ENCODE peak calls at places on chromosomes 16 and 17, in six cellular contexts. One of them, this sample, is unnamed.

GRCh38 chr16:69324013-69324531 is 6.3 kb downstream of the PDF start:
- DNase-seq in HepG2: no peak
- DNase-seq in HCT116: no peak
- DNase-seq in SK-N-SH: peak; percentile 57
- DNase-seq in K562: no peak
- DNase-seq in H1: no peak
- DNase-seq in this sample: no peak

GRCh38 chr17:1937461-1937860 is 87.7 kb downstream of the RTN4RL1 start:
- DNase-seq in HepG2: no peak
- DNase-seq in HCT116: no peak
- DNase-seq in SK-N-SH: no peak
- DNase-seq in K562: no peak
- DNase-seq in H1: no peak
- DNase-seq in this sample: no peak

GRCh38 chr16:58502217-58502921 is 2.4 kb downstream of the NDRG4 start:
- DNase-seq in HepG2: no peak
- DNase-seq in HCT116: no peak
- DNase-seq in SK-N-SH: no peak
- DNase-seq in K562: no peak
- DNase-seq in H1: no peak
- DNase-seq in this sample: no peak

GRCh38 chr17:79540306-79540705 is 70.5 kb downstream of the RBFOX3 start:
- DNase-seq in HepG2: no peak
- DNase-seq in HCT116: no peak
- DNase-seq in SK-N-SH: no peak
- DNase-seq in K562: no peak
- DNase-seq in H1: no peak
- DNase-seq in this sample: no peak

GRCh38 chr16:20383106-20384029 is 21.2 kb downstream of the PDILT start:
- DNase-seq in HepG2: peak; percentile 84
- DNase-seq in HCT116: peak; percentile 71
- DNase-seq in SK-N-SH: peak; percentile 65
- DNase-seq in K562: peak; percentile 73
- DNase-seq in H1: peak; percentile 82
- DNase-seq in this sample: no peak

GRCh38 chr16:31868701-31869167 is 4.9 kb upstream of the ZNF267 start:
- DNase-seq in HepG2: peak; percentile 76
- DNase-seq in HCT116: peak; percentile 73
- DNase-seq in SK-N-SH: peak; percentile 65
- DNase-seq in K562: peak; percentile 71
- DNase-seq in H1: peak; percentile 80
- DNase-seq in this sample: no peak

GRCh38 chr16:47110939-47111338 is 32.8 kb downstream of the NETO2 start:
- DNase-seq in HepG2: peak; percentile 17
- DNase-seq in HCT116: no peak
- DNase-seq in SK-N-SH: peak; percentile 10
- DNase-seq in K562: peak; percentile 24
- DNase-seq in H1: no peak
- DNase-seq in this sample: no peak

GRCh38 chr17:32240745-32241144 is 24.9 kb upstream of the RHBDL3 start:
- DNase-seq in HepG2: no peak
- DNase-seq in HCT116: no peak
- DNase-seq in SK-N-SH: no peak
- DNase-seq in K562: no peak
- DNase-seq in H1: no peak
- DNase-seq in this sample: no peak

GRCh38 chr17:81027038-81027437 is 7.9 kb upstream of the BAIAP2 start:
- DNase-seq in HepG2: no peak
- DNase-seq in HCT116: no peak
- DNase-seq in SK-N-SH: peak; percentile 78
- DNase-seq in K562: no peak
- DNase-seq in H1: no peak
- DNase-seq in this sample: no peak

GRCh38 chr16:54432481-54433229 is 146.1 kb upstream of the IRX3 start:
- DNase-seq in HepG2: peak; percentile 71
- DNase-seq in HCT116: no peak
- DNase-seq in SK-N-SH: no peak
- DNase-seq in K562: no peak
- DNase-seq in H1: no peak
- DNase-seq in this sample: no peak

GRCh38 chr17:55237268-55237667 is 27.5 kb upstream of the HLF start:
- DNase-seq in HepG2: no peak
- DNase-seq in HCT116: no peak
- DNase-seq in SK-N-SH: no peak
- DNase-seq in K562: no peak
- DNase-seq in H1: no peak
- DNase-seq in this sample: no peak

GRCh38 chr17:10360578-10360977 is 12.2 kb downstream of the MYH13 start:
- DNase-seq in HepG2: no peak
- DNase-seq in HCT116: no peak
- DNase-seq in SK-N-SH: no peak
- DNase-seq in K562: no peak
- DNase-seq in H1: no peak
- DNase-seq in this sample: no peak

GRCh38 chr17:77375917-77376651 is 235.3 kb downstream of the SEC14L1 start:
- DNase-seq in HepG2: no peak
- DNase-seq in HCT116: no peak
- DNase-seq in SK-N-SH: peak; percentile 82
- DNase-seq in K562: no peak
- DNase-seq in H1: no peak
- DNase-seq in this sample: no peak

GRCh38 chr16:80569440-80570105 is 28.8 kb downstream of the DYNLRB2 start:
- DNase-seq in HepG2: no peak
- DNase-seq in HCT116: no peak
- DNase-seq in SK-N-SH: no peak
- DNase-seq in K562: peak; percentile 19
- DNase-seq in H1: no peak
- DNase-seq in this sample: no peak

GRCh38 chr17:80615311-80615710 is 70.7 kb downstream of the RPTOR start:
- DNase-seq in HepG2: no peak
- DNase-seq in HCT116: no peak
- DNase-seq in SK-N-SH: no peak
- DNase-seq in K562: no peak
- DNase-seq in H1: no peak
- DNase-seq in this sample: no peak

GRCh38 chr16:2243781-2244180 is 7.5 kb downstream of the DNASE1L2 start:
- DNase-seq in HepG2: no peak
- DNase-seq in HCT116: no peak
- DNase-seq in SK-N-SH: peak; percentile 23
- DNase-seq in K562: no peak
- DNase-seq in H1: no peak
- DNase-seq in this sample: no peak

GRCh38 chr17:791807-792206 is 9.7 kb downstream of the MRM3 start:
- DNase-seq in HepG2: no peak
- DNase-seq in HCT116: no peak
- DNase-seq in SK-N-SH: no peak
- DNase-seq in K562: no peak
- DNase-seq in H1: no peak
- DNase-seq in this sample: no peak

GRCh38 chr16:48433116-48433848 is 48.1 kb upstream of the SIAH1 start:
- DNase-seq in HepG2: no peak
- DNase-seq in HCT116: no peak
- DNase-seq in SK-N-SH: no peak
- DNase-seq in K562: no peak
- DNase-seq in H1: no peak
- DNase-seq in this sample: no peak

GRCh38 chr17:15914400-15915165 is 30.3 kb upstream of the ADORA2B start:
- DNase-seq in HepG2: no peak
- DNase-seq in HCT116: no peak
- DNase-seq in SK-N-SH: no peak
- DNase-seq in K562: no peak
- DNase-seq in H1: no peak
- DNase-seq in this sample: no peak

GRCh38 chr17:6534846-6535514 is 21.4 kb downstream of the PITPNM3 start:
- DNase-seq in HepG2: no peak
- DNase-seq in HCT116: no peak
- DNase-seq in SK-N-SH: no peak
- DNase-seq in K562: no peak
- DNase-seq in H1: no peak
- DNase-seq in this sample: no peak

GRCh38 chr17:45302649-45303173 is 14.1 kb downstream of the MAP3K14 start:
- DNase-seq in HepG2: no peak
- DNase-seq in HCT116: no peak
- DNase-seq in SK-N-SH: no peak
- DNase-seq in K562: no peak
- DNase-seq in H1: no peak
- DNase-seq in this sample: peak; percentile 89

GRCh38 chr17:4796550-4796915 is 569 bp downstream of the PSMB6 start:
- DNase-seq in HepG2: peak; percentile 33
- DNase-seq in HCT116: no peak
- DNase-seq in SK-N-SH: peak; percentile 75
- DNase-seq in K562: peak; percentile 53
- DNase-seq in H1: peak; percentile 63
- DNase-seq in this sample: no peak

GRCh38 chr16:78199325-78200022 is 100.0 kb downstream of the WWOX start:
- DNase-seq in HepG2: peak; percentile 73
- DNase-seq in HCT116: no peak
- DNase-seq in SK-N-SH: no peak
- DNase-seq in K562: no peak
- DNase-seq in H1: peak; percentile 23
- DNase-seq in this sample: no peak

GRCh38 chr16:27745348-27745747 is 195.4 kb downstream of the KATNIP start:
- DNase-seq in HepG2: peak; percentile 10
- DNase-seq in HCT116: no peak
- DNase-seq in SK-N-SH: no peak
- DNase-seq in K562: no peak
- DNase-seq in H1: no peak
- DNase-seq in this sample: no peak

GRCh38 chr17:37490638-37491614 is 1.2 kb downstream of the DUSP14 start:
- DNase-seq in HepG2: peak; percentile 64
- DNase-seq in HCT116: peak; percentile 66
- DNase-seq in SK-N-SH: no peak
- DNase-seq in K562: peak; percentile 52
- DNase-seq in H1: peak; percentile 54
- DNase-seq in this sample: no peak

GRCh38 chr16:51636913-51637743 is 486.1 kb upstream of the SALL1 start:
- DNase-seq in HepG2: no peak
- DNase-seq in HCT116: no peak
- DNase-seq in SK-N-SH: peak; percentile 48
- DNase-seq in K562: no peak
- DNase-seq in H1: peak; percentile 65
- DNase-seq in this sample: no peak

DNA sequence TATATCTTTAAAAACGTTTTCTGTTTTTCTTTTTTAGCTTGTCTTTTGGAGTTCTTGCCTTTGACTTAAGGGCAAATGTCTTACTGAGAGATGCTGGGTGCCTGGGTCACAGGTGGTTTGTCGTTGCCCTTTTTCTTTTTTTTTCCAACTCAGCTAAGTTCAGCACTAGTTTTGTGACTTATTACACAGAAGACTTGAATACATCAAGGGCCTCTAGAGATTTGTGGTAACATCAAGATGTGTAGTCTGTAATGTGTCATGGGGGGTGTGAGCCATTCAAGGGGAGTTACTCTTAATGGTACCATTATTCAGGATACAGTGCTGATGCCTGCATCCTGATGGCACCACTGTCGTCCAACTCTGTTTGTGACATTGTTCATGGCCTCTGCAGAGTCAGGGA is 95.1 kb downstream of the PRKCA start:
- DNase-seq in HepG2: no peak
- DNase-seq in HCT116: no peak
- DNase-seq in SK-N-SH: no peak
- DNase-seq in K562: no peak
- DNase-seq in H1: no peak
- DNase-seq in this sample: no peak
- TF ChIP-seq YY1 in HepG2: no peak
- TF ChIP-seq YY1 in HCT116: no peak
- TF ChIP-seq YY1 in SK-N-SH: no peak
- TF ChIP-seq YY1 in K562: no peak
- TF ChIP-seq YY1 in H1: no peak
- TF ChIP-seq YY1 in this sample: no peak

GRCh38 chr17:50264263-50265113 is 9.8 kb upstream of the TMEM92 start:
- DNase-seq in HepG2: no peak
- DNase-seq in HCT116: no peak
- DNase-seq in SK-N-SH: peak; percentile 67
- DNase-seq in K562: peak; percentile 36
- DNase-seq in H1: peak; percentile 63
- DNase-seq in this sample: no peak
- TF ChIP-seq YY1 in HepG2: no peak
- TF ChIP-seq YY1 in HCT116: no peak
- TF ChIP-seq YY1 in SK-N-SH: no peak
- TF ChIP-seq YY1 in K562: no peak
- TF ChIP-seq YY1 in H1: no peak
- TF ChIP-seq YY1 in this sample: no peak

GRCh38 chr17:66538776-66539175 is 236.4 kb downstream of the PRKCA start:
- DNase-seq in HepG2: no peak
- DNase-seq in HCT116: no peak
- DNase-seq in SK-N-SH: peak; percentile 55
- DNase-seq in K562: no peak
- DNase-seq in H1: no peak
- DNase-seq in this sample: no peak

GRCh38 chr17:66537518-66537917 is 235.1 kb downstream of the PRKCA start:
- DNase-seq in HepG2: no peak
- DNase-seq in HCT116: no peak
- DNase-seq in SK-N-SH: no peak
- DNase-seq in K562: no peak
- DNase-seq in H1: no peak
- DNase-seq in this sample: no peak

GRCh38 chr17:66535611-66536010 is 233.2 kb downstream of the PRKCA start:
- DNase-seq in HepG2: no peak
- DNase-seq in HCT116: no peak
- DNase-seq in SK-N-SH: no peak
- DNase-seq in K562: no peak
- DNase-seq in H1: no peak
- DNase-seq in this sample: no peak

GRCh38 chr17:66531826-66532439 is 229.5 kb downstream of the PRKCA start:
- DNase-seq in HepG2: no peak
- DNase-seq in HCT116: no peak
- DNase-seq in SK-N-SH: no peak
- DNase-seq in K562: no peak
- DNase-seq in H1: no peak
- DNase-seq in this sample: no peak

GRCh38 chr17:66533572-66533971 is 231.2 kb downstream of the PRKCA start:
- DNase-seq in HepG2: no peak
- DNase-seq in HCT116: no peak
- DNase-seq in SK-N-SH: peak; percentile 34
- DNase-seq in K562: no peak
- DNase-seq in H1: peak; percentile 56
- DNase-seq in this sample: no peak
- TF ChIP-seq YY1 in HepG2: no peak
- TF ChIP-seq YY1 in HCT116: no peak
- TF ChIP-seq YY1 in SK-N-SH: no peak
- TF ChIP-seq YY1 in K562: no peak
- TF ChIP-seq YY1 in H1: no peak
- TF ChIP-seq YY1 in this sample: no peak

DNA sequence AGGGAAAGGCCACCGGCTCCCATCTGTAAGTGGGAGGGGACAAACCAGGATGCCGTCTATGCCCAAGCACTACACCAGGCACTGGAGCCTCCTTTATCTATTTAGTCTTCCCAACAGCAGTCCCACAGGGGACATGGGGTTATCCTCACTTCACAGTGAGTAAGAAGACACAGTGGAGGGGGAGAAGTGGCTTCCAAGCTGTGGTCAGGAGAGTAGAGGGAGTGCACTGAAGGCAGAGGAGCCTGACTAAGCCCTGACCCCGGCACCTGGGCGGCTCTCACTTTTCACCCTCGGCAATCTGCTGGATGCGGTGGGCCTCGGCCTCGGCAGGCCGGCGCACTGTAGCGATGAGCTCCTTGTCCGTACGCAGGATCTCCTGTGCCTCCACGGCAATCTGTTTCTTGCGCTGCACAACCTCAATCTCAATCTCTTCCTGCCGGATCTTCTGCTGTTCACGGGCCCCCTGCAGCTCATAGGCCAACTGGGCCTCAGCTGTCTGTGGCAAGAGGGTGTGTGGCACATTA is 15.9 kb downstream of the FLOT2 start:
- DNase-seq in HepG2: no peak
- DNase-seq in HCT116: no peak
- DNase-seq in SK-N-SH: no peak
- DNase-seq in K562: no peak
- DNase-seq in H1: no peak
- DNase-seq in this sample: no peak
- TF ChIP-seq YY1 in HepG2: no peak
- TF ChIP-seq YY1 in HCT116: no peak
- TF ChIP-seq YY1 in SK-N-SH: no peak
- TF ChIP-seq YY1 in K562: no peak
- TF ChIP-seq YY1 in H1: no peak
- TF ChIP-seq YY1 in this sample: no peak

This sample was measured in GM12878.